ENCODE peak calls at places on chromosomes 3 and 15, in six cellular contexts. W, O, B, G, F and X are unnamed samples.

GRCh38 chr3:13878711-13879101 is 1.2 kb downstream of the WNT7A start:
- DNase-seq in O (peak), F (no peak), B (peak), W (no peak), G (no peak), X (no peak)

GRCh38 chr15:76006136-76006778 is 6.0 kb downstream of the NRG4 start:
- DNase-seq in O (no peak), W (no peak), F (no peak), G (no peak), B (no peak), X (no peak)

GRCh38 chr3:90007786-90008499 is 900.5 kb downstream of the EPHA3 start:
- DNase-seq in O (no peak), F (peak), B (no peak), W (peak), G (no peak), X (no peak)

GRCh38 chr15:43067717-43068461 is 37.9 kb downstream of the UBR1 start:
- DNase-seq in G (no peak), F (peak), O (no peak), B (no peak), W (peak), X (no peak)

GRCh38 chr15:80568876-80569605 is 126.1 kb upstream of the ABHD17C start:
- DNase-seq in G (no peak), F (no peak), W (peak), B (peak), O (no peak), X (no peak)

GRCh38 chr3:116037954-116038911 is 407.1 kb downstream of the LSAMP start:
- DNase-seq in F (no peak), O (no peak), B (no peak), W (no peak), G (no peak), X (no peak)

GRCh38 chr3:175865724-175866123 is 1006.6 kb downstream of the NAALADL2 start:
- DNase-seq in B (no peak), G (no peak), O (no peak), W (no peak), F (no peak), X (no peak)

GRCh38 chr3:159645874-159646273 is 342.8 kb upstream of the IL12A start:
- DNase-seq in G (no peak), F (no peak), B (no peak), O (no peak), W (peak), X (no peak)

GRCh38 chr3:128280466-128281455 is 127.5 kb downstream of the EEFSEC start:
- DNase-seq in F (no peak), G (no peak), B (peak), W (no peak), O (no peak), X (peak)

GRCh38 chr3:184592411-184593200 is 31.0 kb downstream of the EPHB3 start:
- DNase-seq in W (peak), O (no peak), G (no peak), F (peak), B (no peak), X (no peak)

GRCh38 chr15:70902105-70902504 is 9.5 kb downstream of the LRRC49 start:
- DNase-seq in F (peak), B (no peak), O (no peak), W (peak), G (no peak), X (no peak)

GRCh38 chr15:65303687-65304392 is 637 bp upstream of the RNU5B-1 start:
- DNase-seq in G (peak), F (peak), O (peak), B (peak), W (peak), X (no peak)

GRCh38 chr3:31725568-31725967 is 192.8 kb downstream of the STT3B start:
- DNase-seq in O (no peak), B (no peak), G (peak), W (no peak), F (no peak), X (no peak)

DNA sequence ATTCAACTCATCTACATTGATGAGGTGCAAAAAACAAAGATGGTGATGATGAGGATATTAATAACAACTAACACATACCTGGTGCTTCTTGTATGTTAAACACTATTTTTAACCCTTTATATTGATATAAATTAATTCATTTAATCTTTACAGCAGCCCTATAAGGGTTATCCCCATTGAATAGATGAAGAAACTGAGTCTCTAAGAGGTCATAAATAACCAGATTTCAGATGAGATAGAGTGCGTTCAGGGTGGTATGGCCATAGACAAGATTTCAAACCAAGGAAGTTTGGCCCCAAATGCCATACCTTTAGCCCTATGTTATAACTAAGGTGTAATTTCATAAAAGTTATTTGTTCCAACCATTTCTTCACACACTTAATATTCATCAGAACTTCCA is 82.6 kb downstream of the CMSS1 start:
- DNase-seq in G (no peak), W (no peak), O (no peak), F (no peak), B (no peak), X (no peak)
- H3K14ac ChIP-seq in G (no peak), W (peak), O (no peak), F (no peak), B (no peak), X (no peak)

GRCh38 chr3:71142440-71143161 is 440.9 kb downstream of the FOXP1 start:
- DNase-seq in G (no peak), W (peak), O (no peak), F (peak), B (peak), X (no peak)

GRCh38 chr3:71138410-71138809 is 445.1 kb downstream of the FOXP1 start:
- DNase-seq in B (no peak), W (no peak), F (no peak), G (no peak), O (no peak), X (no peak)

GRCh38 chr3:71139501-71139900 is 444.0 kb downstream of the FOXP1 start:
- DNase-seq in O (no peak), W (no peak), F (no peak), G (no peak), B (no peak), X (no peak)

GRCh38 chr3:71143493-71143892 is 440.0 kb downstream of the FOXP1 start:
- DNase-seq in O (no peak), B (no peak), F (no peak), W (no peak), G (no peak), X (no peak)

DNA sequence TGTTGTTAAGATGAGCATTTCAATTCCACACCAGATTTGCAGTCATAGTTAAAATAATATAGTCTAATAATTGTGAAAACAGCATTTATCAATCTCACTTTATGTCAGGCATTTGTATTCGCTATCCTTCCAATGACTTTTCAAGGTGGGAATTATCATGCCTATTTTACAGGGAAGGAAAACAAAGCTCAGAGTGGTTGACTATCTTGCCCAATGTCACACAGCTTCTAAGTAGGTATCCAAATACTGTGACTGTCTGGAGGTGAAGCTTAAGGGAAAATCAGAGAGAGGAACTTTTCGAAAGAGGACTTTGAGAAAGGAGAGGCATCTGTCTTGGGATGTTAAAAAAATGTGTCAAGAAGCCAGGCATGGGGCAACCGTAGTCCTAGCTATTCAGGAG is 443.1 kb downstream of the FOXP1 start:
- DNase-seq in B (no peak), W (no peak), G (no peak), O (no peak), F (no peak), X (no peak)
- H4K8ac ChIP-seq in B (no peak), W (no peak), G (no peak), O (no peak), F (no peak), X (no peak)

GRCh38 chr3:169772951-169773816 is at the start of gene MYNN:
- DNase-seq in O (peak), W (peak), B (peak), F (peak), G (peak), X (peak)
- H3K14ac ChIP-seq in O (peak), W (peak), B (peak), F (peak), G (peak), X (no peak)

GRCh38 chr15:69035918-69036258 is 21.4 kb downstream of the NOX5 start:
- DNase-seq in F (no peak), O (no peak), B (no peak), G (no peak), W (no peak), X (no peak)

GRCh38 chr15:69037977-69038376 is 23.5 kb downstream of the NOX5 start:
- DNase-seq in O (no peak), F (no peak), G (no peak), W (no peak), B (no peak), X (no peak)

GRCh38 chr15:69038508-69038907 is 24.0 kb downstream of the NOX5 start:
- DNase-seq in W (no peak), B (no peak), G (no peak), F (no peak), O (no peak), X (peak)

GRCh38 chr15:69036856-69037255 is 22.4 kb downstream of the NOX5 start:
- DNase-seq in O (no peak), F (no peak), B (no peak), G (no peak), W (no peak), X (no peak)

GRCh38 chr15:69037482-69037881 is 23.0 kb downstream of the NOX5 start:
- DNase-seq in B (no peak), F (no peak), W (no peak), G (no peak), O (no peak), X (peak)
- H4K8ac ChIP-seq in B (no peak), F (no peak), W (no peak), G (no peak), O (no peak), X (no peak)